ENCODE peak calls at places on chromosomes 5 and 9, in seven cellular contexts. Q, W, S, U, K, E and G are unnamed samples.

GRCh38 chr9:80707120-80707519 is 982.2 kb downstream of the TLE1 start:
- DNase-seq in K (no peak), Q (no peak), S (no peak), W (no peak), E (no peak), U (peak; percentile 17), G (no peak)

GRCh38 chr5:60368100-60368499 is 331.9 kb downstream of the DEPDC1B start:
- DNase-seq in E (no peak), W (no peak), U (no peak), Q (no peak), S (no peak), K (no peak), G (no peak)

GRCh38 chr9:16461231-16461840 is 409.1 kb downstream of the BNC2 start:
- DNase-seq in U (no peak), E (no peak), W (no peak), K (no peak), Q (no peak), S (no peak), G (no peak)

GRCh38 chr5:126866837-126867236 is 89.9 kb downstream of the LMNB1 start:
- DNase-seq in W (no peak), K (no peak), Q (no peak), U (no peak), E (no peak), S (no peak), G (no peak)

GRCh38 chr5:74361406-74362358 is 278.8 kb downstream of the ENC1 start:
- DNase-seq in W (no peak), S (no peak), E (peak; percentile 53), U (no peak), K (no peak), Q (no peak), G (no peak)

GRCh38 chr9:2290382-2290781 is 275.2 kb downstream of the SMARCA2 start:
- DNase-seq in W (no peak), U (no peak), Q (no peak), K (no peak), E (no peak), S (no peak), G (no peak)

GRCh38 chr9:36023260-36024048 is 13.3 kb upstream of the RECK start:
- DNase-seq in S (peak; percentile 60), Q (peak; percentile 69), K (peak; percentile 62), W (peak; percentile 59), E (peak; percentile 75), U (peak; percentile 81), G (peak; percentile 73)

GRCh38 chr5:60340965-60341471 is 358.9 kb downstream of the DEPDC1B start:
- DNase-seq in W (no peak), Q (no peak), S (no peak), E (no peak), K (no peak), U (no peak), G (no peak)

GRCh38 chr5:129410488-129410887 is 49.6 kb upstream of the ADAMTS19 start:
- DNase-seq in S (no peak), Q (no peak), K (no peak), U (no peak), W (no peak), E (peak; percentile 39), G (no peak)

GRCh38 chr9:4080889-4081548 is 218.8 kb downstream of the GLIS3 start:
- DNase-seq in U (peak; percentile 63), Q (no peak), E (no peak), K (no peak), W (no peak), S (no peak), G (no peak)

GRCh38 chr5:16983022-16983639 is 47.0 kb upstream of the MYO10 start:
- DNase-seq in K (no peak), E (no peak), U (no peak), W (no peak), S (no peak), Q (no peak), G (no peak)

GRCh38 chr5:124692324-124692723 is 54.1 kb downstream of the ZNF608 start:
- DNase-seq in W (no peak), K (no peak), E (no peak), S (no peak), Q (no peak), U (peak; percentile 77), G (no peak)

GRCh38 chr5:164475339-164475977 is 970.0 kb downstream of the MAT2B start:
- DNase-seq in K (no peak), W (no peak), Q (no peak), E (no peak), U (peak; percentile 57), S (no peak), G (no peak)

GRCh38 chr5:149552761-149553160 is 1.5 kb upstream of the CSNK1A1 start:
- DNase-seq in K (no peak), U (no peak), E (no peak), W (no peak), Q (no peak), S (no peak), G (no peak)

GRCh38 chr5:145984072-145984471 is 47.7 kb downstream of the SH3RF2 start:
- DNase-seq in U (no peak), W (no peak), S (no peak), Q (no peak), K (no peak), E (no peak), G (no peak)

GRCh38 chr9:94945191-94946144 is 219.0 kb downstream of the AOPEP start:
- DNase-seq in W (no peak), U (peak; percentile 88), E (no peak), K (peak; percentile 63), S (peak; percentile 50), Q (no peak), G (peak; percentile 78)

GRCh38 chr5:116075117-116075910 is 9.5 kb upstream of the COMMD10 start:
- DNase-seq in S (no peak), Q (no peak), E (no peak), K (no peak), U (no peak), W (no peak), G (no peak)

GRCh38 chr5:151678713-151679112 is 8.0 kb downstream of the SPARC start:
- DNase-seq in S (no peak), E (no peak), K (no peak), W (no peak), Q (no peak), U (no peak), G (peak; percentile 15)

GRCh38 chr5:1315709-1316587 is 21.1 kb upstream of the TERT start:
- DNase-seq in E (peak; percentile 77), W (peak; percentile 81), Q (peak; percentile 85), S (peak; percentile 80), K (no peak), U (peak; percentile 3), G (peak; percentile 43)

GRCh38 chr5:115961413-115962238 is 649 bp upstream of the LVRN start:
- DNase-seq in Q (no peak), U (no peak), S (no peak), K (no peak), E (no peak), W (no peak), G (no peak)

GRCh38 chr5:32443145-32443540 is 1.4 kb downstream of the ZFR start:
- DNase-seq in K (no peak), S (no peak), E (no peak), U (peak; percentile 24), Q (no peak), W (no peak), G (no peak)

GRCh38 chr5:43193171-43193951 is 1.3 kb downstream of the NIM1K start:
- DNase-seq in W (no peak), S (no peak), E (no peak), U (peak; percentile 97), Q (no peak), K (no peak), G (no peak)

GRCh38 chr5:9431151-9431495 is 114.8 kb downstream of the SEMA5A start:
- DNase-seq in Q (no peak), S (no peak), U (no peak), W (no peak), K (no peak), E (no peak), G (no peak)

GRCh38 chr5:96567188-96567587 is 95.0 kb upstream of the CAST start:
- DNase-seq in S (no peak), Q (no peak), K (no peak), W (no peak), U (peak; percentile 47), E (no peak), G (no peak)

GRCh38 chr5:98173334-98173733 is 600.1 kb upstream of the RGMB start:
- DNase-seq in W (no peak), U (peak; percentile 48), E (no peak), S (no peak), K (no peak), Q (no peak), G (no peak)

GRCh38 chr5:172362755-172363154 is 79.2 kb upstream of the UBTD2 start:
- DNase-seq in U (no peak), E (no peak), Q (no peak), S (no peak), K (no peak), W (no peak), G (no peak)

GRCh38 chr5:54717870-54718269 is 200.3 kb downstream of the SNX18 start:
- DNase-seq in U (no peak), E (no peak), Q (no peak), K (no peak), S (no peak), W (no peak), G (no peak)
- H3K4me1 ChIP-seq in U (peaks cover 22% of the 10 kb centered on the region), E (peaks cover 11% of the 10 kb centered on the region), Q (no peaks in the 10 kb centered on the region), K (peaks cover 38% of the 10 kb centered on the region), S (peaks cover 12% of the 10 kb centered on the region), W (peaks cover 7% of the 10 kb centered on the region), G (no peaks in the 10 kb centered on the region)

DNA sequence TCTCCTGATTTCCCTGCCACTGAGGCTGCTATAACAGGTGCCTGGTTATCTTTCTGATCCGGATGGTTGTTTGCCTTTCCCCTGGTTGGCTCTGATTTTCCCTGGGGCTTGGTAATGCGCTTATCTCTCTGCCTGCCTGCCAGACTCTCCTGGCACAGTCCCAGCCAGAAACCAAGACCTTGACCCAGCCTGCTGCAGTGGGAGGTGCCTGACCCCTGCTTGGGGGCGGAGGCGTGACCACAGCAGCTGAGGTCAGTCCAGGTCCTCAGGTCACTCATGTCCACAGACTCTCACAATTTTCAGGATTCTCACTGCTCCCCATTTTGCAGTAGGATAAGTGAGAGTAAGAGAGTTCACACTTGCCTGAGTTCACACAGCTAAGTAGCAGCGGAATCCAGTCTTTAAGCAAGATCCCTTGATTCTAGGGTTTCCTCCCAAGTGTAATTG is 24.4 kb upstream of the SYNPO start:
- DNase-seq in E (no peak), K (peak; percentile 87), S (no peak), W (peak; percentile 60), U (peak; percentile 36), Q (no peak), G (no peak)
- TF ChIP-seq CTCF in E (no peak), K (no peak), S (no peak), W (no peak), U (no peak), Q (no peak), G (no peak)

GRCh38 chr9:37290366-37290765 is 132.1 kb upstream of the GRHPR start:
- DNase-seq in E (no peak), Q (no peak), W (no peak), K (no peak), U (no peak), S (no peak), G (no peak)
- H3K9me3 ChIP-seq in E (no peaks in the 10 kb centered on the region), Q (no peaks in the 10 kb centered on the region), W (no peaks in the 10 kb centered on the region), K (no peaks in the 10 kb centered on the region), U (no peaks in the 10 kb centered on the region), S (no peaks in the 10 kb centered on the region), G (no peaks in the 10 kb centered on the region)

DNA sequence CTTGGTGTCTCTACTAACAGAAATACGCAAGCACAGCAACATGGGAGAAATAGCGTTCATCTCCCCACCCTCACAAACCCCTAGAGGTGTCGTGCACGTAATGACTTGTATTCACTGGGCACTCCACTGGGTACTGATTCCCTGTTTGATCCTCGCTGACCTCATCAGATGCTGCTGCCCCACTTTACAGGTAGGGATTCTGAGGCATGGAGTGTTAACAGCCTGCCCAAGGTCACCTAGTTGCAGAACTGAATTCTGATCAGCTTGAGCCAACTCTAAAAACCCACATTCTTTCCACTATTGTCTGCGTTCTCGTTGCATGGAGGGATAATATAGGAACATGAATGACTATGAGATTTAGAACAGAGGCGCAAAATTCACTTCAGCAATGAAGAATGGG is 96.3 kb downstream of the TRIO start:
- DNase-seq in W (no peak), K (no peak), Q (no peak), U (no peak), S (no peak), E (no peak), G (no peak)
- H3K4me1 ChIP-seq in W (peaks cover 16% of the 10 kb centered on the region), K (peaks cover 68% of the 10 kb centered on the region), Q (peaks cover 6% of the 10 kb centered on the region), U (peaks cover 16% of the 10 kb centered on the region), S (peaks cover 36% of the 10 kb centered on the region), E (no peaks in the 10 kb centered on the region), G (no peaks in the 10 kb centered on the region)